ENCODE peak calls at places on chromosomes 11 and 22, in seven cellular contexts. One of them, this sample, is unnamed.
A peak's percentile ranks its signal among the peaks of the same experiment; 100 is the strongest.

GRCh38 chr11:134589155-134589554 is 177.1 kb upstream of the B3GAT1 start:
- DNase-seq in colonic mucosa: no peak
- DNase-seq in ovary: no peak
- DNase-seq in heart left ventricle: no peak
- DNase-seq in brain microvascular endothelial cell: no peak
- DNase-seq in neural progenitor cell: no peak
- DNase-seq in esophagus squamous epithelium: no peak
- DNase-seq in this sample: no peak

GRCh38 chr22:25972397-25972796 is 196.9 kb upstream of the SEZ6L start:
- DNase-seq in heart left ventricle: no peak
- DNase-seq in colonic mucosa: no peak
- DNase-seq in esophagus squamous epithelium: no peak
- DNase-seq in neural progenitor cell: no peak
- DNase-seq in brain microvascular endothelial cell: no peak
- DNase-seq in ovary: no peak
- DNase-seq in this sample: no peak

GRCh38 chr11:122045181-122045586 is 70.8 kb downstream of the BLID start:
- DNase-seq in heart left ventricle: no peak
- DNase-seq in ovary: no peak
- DNase-seq in colonic mucosa: no peak
- DNase-seq in esophagus squamous epithelium: no peak
- DNase-seq in brain microvascular endothelial cell: peak; percentile 67
- DNase-seq in neural progenitor cell: no peak
- DNase-seq in this sample: no peak

GRCh38 chr22:36934153-36934939 is 20.9 kb downstream of the CSF2RB start:
- DNase-seq in colonic mucosa: no peak
- DNase-seq in ovary: no peak
- DNase-seq in neural progenitor cell: no peak
- DNase-seq in heart left ventricle: no peak
- DNase-seq in brain microvascular endothelial cell: no peak
- DNase-seq in esophagus squamous epithelium: no peak
- DNase-seq in this sample: no peak

GRCh38 chr11:117425679-117426296 is 98.1 kb downstream of the CEP164 start:
- DNase-seq in ovary: no peak
- DNase-seq in esophagus squamous epithelium: no peak
- DNase-seq in neural progenitor cell: no peak
- DNase-seq in colonic mucosa: no peak
- DNase-seq in heart left ventricle: no peak
- DNase-seq in brain microvascular endothelial cell: no peak
- DNase-seq in this sample: no peak

GRCh38 chr11:72144807-72145565 is 9.5 kb downstream of the FOLR3 start:
- DNase-seq in brain microvascular endothelial cell: peak; percentile 26
- DNase-seq in neural progenitor cell: no peak
- DNase-seq in esophagus squamous epithelium: no peak
- DNase-seq in heart left ventricle: no peak
- DNase-seq in colonic mucosa: no peak
- DNase-seq in ovary: no peak
- DNase-seq in this sample: no peak

GRCh38 chr11:111097191-111097590 is 148.3 kb upstream of the POU2AF2 start:
- DNase-seq in neural progenitor cell: peak; percentile 3
- DNase-seq in brain microvascular endothelial cell: no peak
- DNase-seq in esophagus squamous epithelium: no peak
- DNase-seq in ovary: peak; percentile 20
- DNase-seq in heart left ventricle: peak; percentile 35
- DNase-seq in colonic mucosa: peak; percentile 35
- DNase-seq in this sample: no peak

GRCh38 chr11:124865902-124866851 is 945 bp downstream of the ROBO3 start:
- DNase-seq in brain microvascular endothelial cell: no peak
- DNase-seq in esophagus squamous epithelium: no peak
- DNase-seq in heart left ventricle: peak; percentile 31
- DNase-seq in colonic mucosa: peak; percentile 47
- DNase-seq in ovary: no peak
- DNase-seq in neural progenitor cell: peak; percentile 83
- DNase-seq in this sample: no peak

GRCh38 chr11:23192256-23192655 is 332.0 kb upstream of the CCDC179 start:
- DNase-seq in ovary: no peak
- DNase-seq in neural progenitor cell: no peak
- DNase-seq in colonic mucosa: no peak
- DNase-seq in esophagus squamous epithelium: no peak
- DNase-seq in brain microvascular endothelial cell: no peak
- DNase-seq in heart left ventricle: no peak
- DNase-seq in this sample: no peak

GRCh38 chr22:31695423-31695822 is 33.4 kb upstream of the PISD start:
- DNase-seq in brain microvascular endothelial cell: no peak
- DNase-seq in heart left ventricle: no peak
- DNase-seq in colonic mucosa: no peak
- DNase-seq in neural progenitor cell: no peak
- DNase-seq in esophagus squamous epithelium: no peak
- DNase-seq in ovary: no peak
- DNase-seq in this sample: no peak

GRCh38 chr11:27520226-27520625 is 13.7 kb upstream of the LIN7C start:
- DNase-seq in brain microvascular endothelial cell: no peak
- DNase-seq in heart left ventricle: no peak
- DNase-seq in colonic mucosa: no peak
- DNase-seq in neural progenitor cell: no peak
- DNase-seq in esophagus squamous epithelium: no peak
- DNase-seq in ovary: no peak
- DNase-seq in this sample: no peak

GRCh38 chr11:368414-369335 is 624 bp upstream of the B4GALNT4 start:
- DNase-seq in colonic mucosa: no peak
- DNase-seq in heart left ventricle: no peak
- DNase-seq in ovary: no peak
- DNase-seq in esophagus squamous epithelium: no peak
- DNase-seq in brain microvascular endothelial cell: peak; percentile 7
- DNase-seq in neural progenitor cell: peak; percentile 65
- DNase-seq in this sample: no peak

GRCh38 chr22:20102203-20102780 is 13.6 kb upstream of the RANBP1 start:
- DNase-seq in heart left ventricle: no peak
- DNase-seq in colonic mucosa: no peak
- DNase-seq in ovary: peak; percentile 4
- DNase-seq in neural progenitor cell: no peak
- DNase-seq in esophagus squamous epithelium: no peak
- DNase-seq in brain microvascular endothelial cell: no peak
- DNase-seq in this sample: no peak

GRCh38 chr11:103338621-103339484 is 229.6 kb downstream of the DYNC2H1 start:
- DNase-seq in heart left ventricle: no peak
- DNase-seq in neural progenitor cell: peak; percentile 44
- DNase-seq in esophagus squamous epithelium: no peak
- DNase-seq in colonic mucosa: no peak
- DNase-seq in ovary: no peak
- DNase-seq in brain microvascular endothelial cell: peak; percentile 67
- DNase-seq in this sample: no peak
- TF ChIP-seq CTCF in heart left ventricle: no peak
- TF ChIP-seq CTCF in neural progenitor cell: peak; percentile 40
- TF ChIP-seq CTCF in esophagus squamous epithelium: no peak
- TF ChIP-seq CTCF in colonic mucosa: no peak
- TF ChIP-seq CTCF in ovary: no peak
- TF ChIP-seq CTCF in brain microvascular endothelial cell: peak; percentile 54
- TF ChIP-seq CTCF in this sample: no peak

DNA sequence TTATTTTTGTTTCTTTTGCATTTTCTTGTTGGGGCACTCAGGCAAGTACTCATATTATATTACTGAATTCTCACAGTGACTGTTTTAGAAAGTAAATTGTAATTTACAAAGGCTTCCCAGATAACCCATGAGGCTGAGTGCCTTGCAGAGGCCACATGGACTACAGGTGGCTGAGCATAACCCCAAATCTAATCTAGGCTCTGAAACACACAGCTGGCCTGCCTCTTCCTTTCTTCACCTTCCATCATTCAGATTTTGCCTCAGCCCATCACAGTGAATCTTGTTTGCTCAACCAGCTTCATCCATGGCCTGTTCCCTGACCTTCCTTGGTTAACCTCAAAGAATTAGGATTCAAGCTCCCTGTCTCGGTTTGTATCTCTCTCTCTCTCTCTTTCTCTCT is 78.5 kb upstream of the PRDM11 start:
- DNase-seq in ovary: no peak
- DNase-seq in heart left ventricle: no peak
- DNase-seq in colonic mucosa: no peak
- DNase-seq in neural progenitor cell: no peak
- DNase-seq in brain microvascular endothelial cell: no peak
- DNase-seq in esophagus squamous epithelium: no peak
- DNase-seq in this sample: no peak
- H3K27ac ChIP-seq in ovary: no peak overlapping the region
- H3K27ac ChIP-seq in heart left ventricle: no peak overlapping the region
- H3K27ac ChIP-seq in colonic mucosa: no peak overlapping the region
- H3K27ac ChIP-seq in neural progenitor cell: no peak overlapping the region
- H3K27ac ChIP-seq in brain microvascular endothelial cell: no peak overlapping the region
- H3K27ac ChIP-seq in esophagus squamous epithelium: no peak overlapping the region
- H3K27ac ChIP-seq in this sample: no peak overlapping the region

GRCh38 chr22:39999144-39999757 is 4.5 kb downstream of the FAM83F start:
- DNase-seq in colonic mucosa: peak; percentile 79
- DNase-seq in neural progenitor cell: peak; percentile 57
- DNase-seq in heart left ventricle: no peak
- DNase-seq in brain microvascular endothelial cell: peak; percentile 75
- DNase-seq in ovary: no peak
- DNase-seq in esophagus squamous epithelium: no peak
- DNase-seq in this sample: no peak
- TF ChIP-seq CTCF in colonic mucosa: no peak
- TF ChIP-seq CTCF in neural progenitor cell: no peak
- TF ChIP-seq CTCF in heart left ventricle: no peak
- TF ChIP-seq CTCF in brain microvascular endothelial cell: peak; percentile 41
- TF ChIP-seq CTCF in ovary: no peak
- TF ChIP-seq CTCF in esophagus squamous epithelium: no peak
- TF ChIP-seq CTCF in this sample: no peak

DNA sequence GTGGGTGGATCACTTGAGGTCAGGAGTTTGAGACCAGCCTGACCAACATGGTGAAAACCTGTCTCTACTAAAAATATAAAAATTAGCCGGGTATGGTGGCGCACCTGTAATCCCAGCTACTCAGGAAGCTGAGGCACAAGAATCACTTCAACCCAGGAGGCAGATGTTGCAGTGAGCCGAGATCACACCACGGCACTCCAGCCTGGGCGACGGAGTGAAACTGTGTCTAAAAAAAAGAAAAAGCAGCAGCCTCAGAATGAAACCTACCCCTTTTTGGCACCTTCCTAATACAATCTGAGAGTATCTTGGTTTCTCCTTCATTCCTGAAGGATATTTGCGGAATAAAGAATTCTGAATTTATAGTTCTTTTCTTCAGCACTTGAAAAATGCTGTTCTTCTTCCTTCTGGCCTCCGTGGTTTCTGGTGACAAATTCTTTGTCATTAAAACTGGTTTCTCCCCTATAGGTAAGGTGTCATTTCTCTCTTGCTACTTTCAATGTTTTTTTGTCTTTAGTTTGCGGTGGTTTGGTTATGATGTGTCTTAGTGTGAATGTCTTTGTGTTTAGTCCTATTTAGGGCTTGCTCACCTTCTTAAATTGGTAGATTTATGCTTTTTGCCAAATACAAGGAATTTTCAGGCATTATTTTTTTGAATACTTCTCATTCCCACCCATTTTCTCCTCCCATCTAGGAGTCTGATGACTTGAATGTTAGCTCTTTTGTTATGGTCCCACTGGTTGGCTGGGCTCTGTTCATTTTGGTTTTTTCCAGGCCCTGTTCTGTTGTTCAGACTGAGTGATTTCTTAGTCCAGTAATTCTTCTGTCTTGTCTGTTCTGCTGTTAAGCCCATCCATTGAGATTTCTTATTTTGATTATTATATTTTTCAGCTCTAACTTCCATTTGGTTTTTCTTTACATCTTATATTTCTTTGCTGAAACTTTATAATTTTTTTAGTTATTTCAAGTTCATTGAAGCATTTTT is 15.4 kb downstream of the ASRGL1 start:
- DNase-seq in heart left ventricle: no peak
- DNase-seq in neural progenitor cell: no peak
- DNase-seq in brain microvascular endothelial cell: no peak
- DNase-seq in esophagus squamous epithelium: no peak
- DNase-seq in ovary: no peak
- DNase-seq in colonic mucosa: no peak
- DNase-seq in this sample: no peak
- H3K27ac ChIP-seq in heart left ventricle: no peak overlapping the region
- H3K27ac ChIP-seq in neural progenitor cell: no peak overlapping the region
- H3K27ac ChIP-seq in brain microvascular endothelial cell: no peak overlapping the region
- H3K27ac ChIP-seq in esophagus squamous epithelium: no peak overlapping the region
- H3K27ac ChIP-seq in ovary: no peak overlapping the region
- H3K27ac ChIP-seq in colonic mucosa: no peak overlapping the region
- H3K27ac ChIP-seq in this sample: no peak overlapping the region

GRCh38 chr11:62124186-62125113 is 639 bp downstream of the INCENP start:
- DNase-seq in esophagus squamous epithelium: no peak
- DNase-seq in heart left ventricle: no peak
- DNase-seq in colonic mucosa: peak; percentile 56
- DNase-seq in brain microvascular endothelial cell: peak; percentile 33
- DNase-seq in ovary: no peak
- DNase-seq in neural progenitor cell: peak; percentile 52
- DNase-seq in this sample: no peak

GRCh38 chr11:62120001-62120400 is 3.8 kb upstream of the INCENP start:
- DNase-seq in esophagus squamous epithelium: no peak
- DNase-seq in brain microvascular endothelial cell: no peak
- DNase-seq in neural progenitor cell: no peak
- DNase-seq in colonic mucosa: no peak
- DNase-seq in ovary: no peak
- DNase-seq in heart left ventricle: no peak
- DNase-seq in this sample: no peak

GRCh38 chr11:62120466-62120865 is 3.3 kb upstream of the INCENP start:
- DNase-seq in neural progenitor cell: no peak
- DNase-seq in heart left ventricle: no peak
- DNase-seq in colonic mucosa: no peak
- DNase-seq in esophagus squamous epithelium: no peak
- DNase-seq in ovary: no peak
- DNase-seq in brain microvascular endothelial cell: no peak
- DNase-seq in this sample: no peak

GRCh38 chr11:62123669-62124185 is at the start of gene INCENP:
- DNase-seq in colonic mucosa: peak; percentile 97
- DNase-seq in ovary: peak; percentile 96
- DNase-seq in brain microvascular endothelial cell: peak; percentile 99
- DNase-seq in esophagus squamous epithelium: peak; percentile 85
- DNase-seq in heart left ventricle: peak; percentile 97
- DNase-seq in neural progenitor cell: peak; percentile 98
- DNase-seq in this sample: peak; percentile 93

DNA sequence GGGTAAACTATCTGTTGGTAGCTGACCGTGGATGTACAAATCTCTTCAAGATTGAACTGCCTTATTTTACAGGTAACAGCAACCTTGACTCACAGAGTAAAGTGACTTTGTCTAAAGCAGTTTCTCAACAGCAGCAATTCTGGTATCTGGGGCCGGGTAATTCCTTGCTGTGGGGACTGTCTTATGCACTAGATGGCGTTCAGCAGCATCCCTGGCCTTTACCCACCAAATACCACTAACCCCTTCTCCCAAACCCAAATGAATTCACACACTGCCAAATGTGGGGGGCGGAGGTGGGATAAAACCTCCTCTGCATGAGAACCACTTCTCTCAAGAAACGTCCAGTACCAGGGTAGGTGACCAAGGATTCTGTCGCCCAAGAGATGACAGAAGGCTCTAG is 1.7 kb upstream of the INCENP start:
- DNase-seq in heart left ventricle: no peak
- DNase-seq in esophagus squamous epithelium: no peak
- DNase-seq in colonic mucosa: no peak
- DNase-seq in ovary: no peak
- DNase-seq in neural progenitor cell: peak; percentile 59
- DNase-seq in brain microvascular endothelial cell: no peak
- DNase-seq in this sample: no peak
- TF ChIP-seq CTCF in heart left ventricle: no peak
- TF ChIP-seq CTCF in esophagus squamous epithelium: no peak
- TF ChIP-seq CTCF in colonic mucosa: no peak
- TF ChIP-seq CTCF in ovary: no peak
- TF ChIP-seq CTCF in neural progenitor cell: peak; percentile 53
- TF ChIP-seq CTCF in brain microvascular endothelial cell: peak; percentile 42
- TF ChIP-seq CTCF in this sample: no peak

This sample was measured in ascending aorta.